ENCODE peak calls at places on chromosome 4, in five cellular contexts. One of them, this sample, is unnamed.

GRCh38 chr4:3340703-3341088 is 47.9 kb downstream of the RGS12 start:
- DNase-seq in SW480: no peak
- DNase-seq in glomerular endothelial cell: no peak
- DNase-seq in CD8-positive, alpha-beta memory T cell: no peak
- DNase-seq in GM10248: no peak
- DNase-seq in this sample: no peak

GRCh38 chr4:48341776-48342558 is 638 bp downstream of the SLAIN2 start:
- DNase-seq in glomerular endothelial cell: no peak
- DNase-seq in GM10248: peak
- DNase-seq in CD8-positive, alpha-beta memory T cell: no peak
- DNase-seq in SW480: peak
- DNase-seq in this sample: peak

GRCh38 chr4:100164808-100165760 is 25.2 kb downstream of the DDIT4L start:
- DNase-seq in glomerular endothelial cell: no peak
- DNase-seq in SW480: no peak
- DNase-seq in CD8-positive, alpha-beta memory T cell: no peak
- DNase-seq in GM10248: no peak
- DNase-seq in this sample: no peak

GRCh38 chr4:124631760-124632159 is 80.8 kb downstream of the ANKRD50 start:
- DNase-seq in SW480: peak
- DNase-seq in GM10248: no peak
- DNase-seq in CD8-positive, alpha-beta memory T cell: no peak
- DNase-seq in glomerular endothelial cell: peak
- DNase-seq in this sample: peak

GRCh38 chr4:156695163-156695562 is 276.4 kb downstream of the PDGFC start:
- DNase-seq in CD8-positive, alpha-beta memory T cell: no peak
- DNase-seq in SW480: no peak
- DNase-seq in glomerular endothelial cell: no peak
- DNase-seq in GM10248: no peak
- DNase-seq in this sample: no peak

GRCh38 chr4:177511611-177512010 is 69.4 kb upstream of the AGA start:
- DNase-seq in glomerular endothelial cell: no peak
- DNase-seq in GM10248: no peak
- DNase-seq in SW480: no peak
- DNase-seq in CD8-positive, alpha-beta memory T cell: no peak
- DNase-seq in this sample: no peak

GRCh38 chr4:125529071-125529470 is 214.3 kb downstream of the FAT4 start:
- DNase-seq in glomerular endothelial cell: no peak
- DNase-seq in SW480: no peak
- DNase-seq in GM10248: no peak
- DNase-seq in CD8-positive, alpha-beta memory T cell: no peak
- DNase-seq in this sample: no peak

GRCh38 chr4:74127745-74128144 is 28.8 kb upstream of the CXCL2 start:
- DNase-seq in CD8-positive, alpha-beta memory T cell: no peak
- DNase-seq in GM10248: no peak
- DNase-seq in glomerular endothelial cell: no peak
- DNase-seq in SW480: no peak
- DNase-seq in this sample: no peak

GRCh38 chr4:126955292-126956191 is 677.2 kb upstream of the INTU start:
- DNase-seq in CD8-positive, alpha-beta memory T cell: no peak
- DNase-seq in glomerular endothelial cell: no peak
- DNase-seq in SW480: no peak
- DNase-seq in GM10248: peak
- DNase-seq in this sample: no peak

GRCh38 chr4:145557720-145558119 is 61.5 kb upstream of the MMAA start:
- DNase-seq in glomerular endothelial cell: peak
- DNase-seq in CD8-positive, alpha-beta memory T cell: peak
- DNase-seq in GM10248: peak
- DNase-seq in SW480: peak
- DNase-seq in this sample: peak

GRCh38 chr4:172887959-172888358 is 280.7 kb upstream of the GALNT7 start:
- DNase-seq in GM10248: no peak
- DNase-seq in SW480: no peak
- DNase-seq in glomerular endothelial cell: no peak
- DNase-seq in CD8-positive, alpha-beta memory T cell: no peak
- DNase-seq in this sample: no peak

GRCh38 chr4:128787509-128788311 is 21.8 kb upstream of the JADE1 start:
- DNase-seq in CD8-positive, alpha-beta memory T cell: no peak
- DNase-seq in GM10248: no peak
- DNase-seq in glomerular endothelial cell: no peak
- DNase-seq in SW480: no peak
- DNase-seq in this sample: peak

GRCh38 chr4:174808119-174808518 is 20.9 kb downstream of the GLRA3 start:
- DNase-seq in GM10248: no peak
- DNase-seq in SW480: no peak
- DNase-seq in CD8-positive, alpha-beta memory T cell: no peak
- DNase-seq in glomerular endothelial cell: no peak
- DNase-seq in this sample: no peak

GRCh38 chr4:72109364-72109763 is 77.6 kb downstream of the NPFFR2 start:
- DNase-seq in glomerular endothelial cell: no peak
- DNase-seq in GM10248: no peak
- DNase-seq in SW480: no peak
- DNase-seq in CD8-positive, alpha-beta memory T cell: no peak
- DNase-seq in this sample: no peak

GRCh38 chr4:139227729-139228404 is 50.8 kb upstream of the ELF2 start:
- DNase-seq in GM10248: peak
- DNase-seq in glomerular endothelial cell: no peak
- DNase-seq in SW480: no peak
- DNase-seq in CD8-positive, alpha-beta memory T cell: no peak
- DNase-seq in this sample: peak

GRCh38 chr4:22099896-22100295 is 151.3 kb upstream of the KCNIP4 start:
- DNase-seq in SW480: peak
- DNase-seq in GM10248: no peak
- DNase-seq in CD8-positive, alpha-beta memory T cell: peak
- DNase-seq in glomerular endothelial cell: no peak
- DNase-seq in this sample: no peak

GRCh38 chr4:8744083-8744805 is 127.4 kb downstream of the HMX1 start:
- DNase-seq in CD8-positive, alpha-beta memory T cell: no peak
- DNase-seq in GM10248: no peak
- DNase-seq in glomerular endothelial cell: no peak
- DNase-seq in SW480: no peak
- DNase-seq in this sample: no peak

GRCh38 chr4:54571293-54571723 is 86.4 kb upstream of the KIT start:
- DNase-seq in SW480: no peak
- DNase-seq in GM10248: no peak
- DNase-seq in CD8-positive, alpha-beta memory T cell: no peak
- DNase-seq in glomerular endothelial cell: no peak
- DNase-seq in this sample: peak

GRCh38 chr4:184765473-184766346 is 31.8 kb upstream of the CENPU start:
- DNase-seq in glomerular endothelial cell: no peak
- DNase-seq in GM10248: no peak
- DNase-seq in CD8-positive, alpha-beta memory T cell: no peak
- DNase-seq in SW480: no peak
- DNase-seq in this sample: no peak

GRCh38 chr4:15396157-15396800 is 31.6 kb upstream of the C1QTNF7 start:
- DNase-seq in SW480: peak
- DNase-seq in CD8-positive, alpha-beta memory T cell: peak
- DNase-seq in glomerular endothelial cell: no peak
- DNase-seq in GM10248: peak
- DNase-seq in this sample: peak

GRCh38 chr4:98430708-98431403 is 169.7 kb downstream of the RAP1GDS1 start:
- DNase-seq in SW480: no peak
- DNase-seq in GM10248: no peak
- DNase-seq in CD8-positive, alpha-beta memory T cell: no peak
- DNase-seq in glomerular endothelial cell: no peak
- DNase-seq in this sample: no peak

GRCh38 chr4:48329976-48330375 is 11.4 kb upstream of the SLAIN2 start:
- DNase-seq in glomerular endothelial cell: no peak
- DNase-seq in CD8-positive, alpha-beta memory T cell: no peak
- DNase-seq in SW480: peak
- DNase-seq in GM10248: no peak
- DNase-seq in this sample: peak

GRCh38 chr4:180134116-180134866 is 2108.9 kb upstream of the TENM3 start:
- DNase-seq in SW480: peak
- DNase-seq in CD8-positive, alpha-beta memory T cell: peak
- DNase-seq in GM10248: no peak
- DNase-seq in glomerular endothelial cell: no peak
- DNase-seq in this sample: peak

This sample was measured in OCI-M1.